ENCODE peak calls at places on chromosomes 6 and 20, in six cellular contexts. M, X, R, G, C and A are unnamed samples.

GRCh38 chr6:151154418-151154817 is 85.3 kb upstream of the AKAP12 start:
- DNase-seq in M (no peak), X (no peak), R (no peak), G (no peak), C (peak), A (no peak)

GRCh38 chr6:140729521-140729920 is 1355.1 kb upstream of the CITED2 start:
- DNase-seq in M (no peak), X (no peak), R (no peak), G (no peak), C (no peak), A (no peak)

GRCh38 chr6:25874822-25875562 is 949 bp upstream of the SLC17A3 start:
- DNase-seq in M (no peak), X (no peak), R (no peak), G (no peak), C (no peak), A (no peak)

GRCh38 chr6:41278699-41279405 is 7.6 kb downstream of the TREM1 start:
- DNase-seq in M (peak), X (peak), R (peak), G (no peak), C (peak), A (peak)

GRCh38 chr6:138307816-138308727 is 69.6 kb upstream of the SMIM28 start:
- DNase-seq in M (no peak), X (no peak), R (no peak), G (no peak), C (no peak), A (no peak)

GRCh38 chr6:36979343-36979742 is 6.7 kb downstream of the MTCH1 start:
- DNase-seq in M (no peak), X (no peak), R (no peak), G (no peak), C (no peak), A (no peak)

GRCh38 chr20:39245685-39246311 is 283.7 kb downstream of the DHX35 start:
- DNase-seq in M (no peak), X (no peak), R (no peak), G (no peak), C (no peak), A (no peak)

GRCh38 chr6:13767121-13767794 is 47.1 kb downstream of the MCUR1 start:
- DNase-seq in M (peak), X (no peak), R (peak), G (peak), C (no peak), A (peak)

GRCh38 chr6:122151066-122151465 is 248.4 kb upstream of the HSF2 start:
- DNase-seq in M (no peak), X (no peak), R (no peak), G (no peak), C (no peak), A (no peak)

GRCh38 chr6:56652994-56653393 is 10.3 kb upstream of the DST start:
- DNase-seq in M (no peak), X (no peak), R (no peak), G (no peak), C (peak), A (no peak)

GRCh38 chr6:44960898-44961297 is 367.2 kb upstream of the RUNX2 start:
- DNase-seq in M (no peak), X (no peak), R (no peak), G (no peak), C (no peak), A (no peak)

GRCh38 chr6:15399651-15400470 is 154.0 kb downstream of the JARID2 start:
- DNase-seq in M (no peak), X (peak), R (no peak), G (peak), C (no peak), A (peak)

GRCh38 chr20:40463171-40463570 is 225.9 kb downstream of the MAFB start:
- DNase-seq in M (no peak), X (no peak), R (no peak), G (no peak), C (no peak), A (no peak)

GRCh38 chr20:10260316-10260715 is 41.7 kb downstream of the SNAP25 start:
- DNase-seq in M (no peak), X (no peak), R (no peak), G (no peak), C (no peak), A (no peak)

GRCh38 chr6:7615611-7616383 is 25.8 kb downstream of the SNRNP48 start:
- DNase-seq in M (peak), X (no peak), R (peak), G (no peak), C (peak), A (no peak)

GRCh38 chr20:58927490-58928061 is 53.5 kb upstream of the NELFCD start:
- DNase-seq in M (no peak), X (no peak), R (no peak), G (no peak), C (no peak), A (no peak)

GRCh38 chr6:93407186-93407585 is 12.2 kb downstream of the EPHA7 start:
- DNase-seq in M (no peak), X (no peak), R (no peak), G (no peak), C (no peak), A (no peak)

GRCh38 chr6:35185302-35185681 is 28.5 kb upstream of the SCUBE3 start:
- DNase-seq in M (no peak), X (no peak), R (no peak), G (peak), C (no peak), A (no peak)

GRCh38 chr20:20205862-20206236 is 153.5 kb downstream of the CFAP61 start:
- DNase-seq in M (no peak), X (no peak), R (no peak), G (no peak), C (no peak), A (no peak)

GRCh38 chr6:101762851-101763250 is 369.3 kb downstream of the GRIK2 start:
- DNase-seq in M (no peak), X (no peak), R (no peak), G (no peak), C (no peak), A (no peak)